ENCODE peak calls at places on chromosome 7, in four cellular contexts. K is ovary; G is activated CD8-positive, alpha-beta T cell treated with anti-CD3 and anti-CD28 coated beads for 36 hours; C is upper lobe of left lung. Y is an unnamed sample.

GRCh38 chr7:68929712-68930395 is 668.4 kb upstream of the AUTS2 start:
- DNase-seq in K (no peak), G (no peak), C (no peak), Y (no peak)

GRCh38 chr7:134302120-134302519 is 14.6 kb downstream of the SLC35B4 start:
- DNase-seq in K (no peak), G (no peak), C (no peak), Y (no peak)

GRCh38 chr7:144386741-144387140 is 16.8 kb downstream of the NOBOX start:
- DNase-seq in K (no peak), G (no peak), C (no peak), Y (no peak)

GRCh38 chr7:121941836-121942235 is 68.9 kb downstream of the PTPRZ1 start:
- DNase-seq in K (no peak), G (no peak), C (no peak), Y (no peak)

GRCh38 chr7:139047970-139048369 is 12.1 kb upstream of the ZC3HAV1L start:
- DNase-seq in K (no peak), G (peak), C (no peak), Y (no peak)

GRCh38 chr7:44415047-44415446 is 75.4 kb downstream of the NUDCD3 start:
- DNase-seq in K (no peak), G (no peak), C (no peak), Y (no peak)

GRCh38 chr7:18290865-18291264 is 204.7 kb upstream of the HDAC9 start:
- DNase-seq in K (no peak), G (no peak), C (no peak), Y (no peak)

GRCh38 chr7:194257-194995 is 2.1 kb downstream of the FAM20C start:
- DNase-seq in K (no peak), G (no peak), C (peak), Y (no peak)

GRCh38 chr7:117960351-117960750 is 87.1 kb upstream of the CTTNBP2 start:
- DNase-seq in K (no peak), G (no peak), C (no peak), Y (no peak)

GRCh38 chr7:142626420-142627035 is 122.7 kb upstream of the PRSS1 start:
- DNase-seq in K (no peak), G (peak), C (no peak), Y (peak)

GRCh38 chr7:151705744-151706567 is 171.0 kb downstream of the PRKAG2 start:
- DNase-seq in K (peak), G (peak), C (no peak), Y (peak)

GRCh38 chr7:87414400-87415188 is 60.9 kb downstream of the ABCB4 start:
- DNase-seq in K (no peak), G (no peak), C (no peak), Y (no peak)

GRCh38 chr7:155420116-155420515 is 37.8 kb upstream of the EN2 start:
- DNase-seq in K (no peak), G (no peak), C (no peak), Y (no peak)

GRCh38 chr7:93765475-93765874 is 125.1 kb downstream of the TFPI2 start:
- DNase-seq in K (no peak), G (no peak), C (no peak), Y (no peak)

GRCh38 chr7:138176060-138176459 is 99.8 kb downstream of the AKR1D1 start:
- DNase-seq in K (no peak), G (no peak), C (no peak), Y (no peak)

GRCh38 chr7:157699357-157700013 is 362.7 kb downstream of the DNAJB6 start:
- DNase-seq in K (peak), G (no peak), C (no peak), Y (no peak)

GRCh38 chr7:45646207-45646821 is 72.1 kb downstream of the ADCY1 start:
- DNase-seq in K (no peak), G (no peak), C (no peak), Y (no peak)

GRCh38 chr7:66930341-66930740 is 9.3 kb downstream of the TMEM248 start:
- DNase-seq in K (no peak), G (no peak), C (no peak), Y (no peak)

GRCh38 chr7:28516390-28517145 is 104.2 kb downstream of the CREB5 start:
- DNase-seq in K (no peak), G (no peak), C (no peak), Y (no peak)

GRCh38 chr7:116524609-116525297 is at the start of gene CAV1:
- DNase-seq in K (peak), G (peak), C (peak), Y (peak)

GRCh38 chr7:40197527-40197926 is 62.7 kb downstream of the SUGCT start:
- DNase-seq in K (no peak), G (no peak), C (no peak), Y (no peak)

GRCh38 chr7:135557455-135558336 is at the start of gene NUP205:
- DNase-seq in K (peak), G (peak), C (peak), Y (peak)
- TF ChIP-seq CTCF in K (peak), G (no peak), C (peak), Y (no peak)

DNA sequence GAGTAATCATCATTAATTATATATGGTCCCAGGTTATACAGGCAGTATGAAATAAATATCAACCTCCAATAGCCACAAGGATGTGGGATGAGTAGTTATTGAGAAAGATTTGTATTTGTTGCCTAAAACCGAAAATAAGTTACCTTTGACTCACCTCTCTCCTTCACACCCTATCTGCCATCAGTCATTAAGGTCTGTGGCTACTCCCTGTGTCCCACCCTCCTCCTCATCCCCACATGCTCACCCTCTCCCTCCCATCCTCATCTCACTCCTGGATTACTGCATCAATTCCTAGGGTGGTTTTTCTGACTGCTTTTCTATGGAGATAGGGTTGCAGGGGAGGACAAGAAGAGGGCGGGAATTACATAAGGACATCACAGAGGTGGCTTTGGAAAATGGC is 9.1 kb upstream of the GGCT start:
- DNase-seq in K (no peak), G (no peak), C (no peak), Y (no peak)
- TF ChIP-seq CTCF in K (no peak), G (no peak), C (no peak), Y (no peak)

GRCh38 chr7:64636386-64636785 is 29.5 kb upstream of the ZNF107 start:
- DNase-seq in K (no peak), G (peak), C (no peak), Y (no peak)
- TF ChIP-seq CTCF in K (no peak), G (peak), C (no peak), Y (no peak)

DNA sequence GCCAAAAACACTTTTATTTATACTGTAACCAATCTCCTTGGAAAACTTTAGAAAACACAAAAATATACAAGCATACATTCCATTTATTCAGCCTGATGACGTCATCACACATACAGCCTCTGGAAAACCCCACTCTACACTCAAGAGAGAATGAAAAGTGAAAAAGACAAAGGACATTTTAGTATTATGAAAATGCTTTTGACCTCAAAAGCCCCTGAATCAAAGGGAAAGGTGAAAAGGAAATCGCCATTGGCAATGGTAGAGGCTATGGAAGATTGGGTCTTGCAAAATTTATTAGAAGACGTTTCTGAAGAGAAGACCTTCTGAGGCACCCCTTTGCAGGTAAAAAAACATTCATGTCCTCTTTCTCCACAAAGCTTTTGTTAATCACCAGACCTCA is 82.9 kb upstream of the STRIP2 start:
- DNase-seq in K (no peak), G (no peak), C (no peak), Y (peak)
- TF ChIP-seq CTCF in K (no peak), G (no peak), C (no peak), Y (no peak)

DNA sequence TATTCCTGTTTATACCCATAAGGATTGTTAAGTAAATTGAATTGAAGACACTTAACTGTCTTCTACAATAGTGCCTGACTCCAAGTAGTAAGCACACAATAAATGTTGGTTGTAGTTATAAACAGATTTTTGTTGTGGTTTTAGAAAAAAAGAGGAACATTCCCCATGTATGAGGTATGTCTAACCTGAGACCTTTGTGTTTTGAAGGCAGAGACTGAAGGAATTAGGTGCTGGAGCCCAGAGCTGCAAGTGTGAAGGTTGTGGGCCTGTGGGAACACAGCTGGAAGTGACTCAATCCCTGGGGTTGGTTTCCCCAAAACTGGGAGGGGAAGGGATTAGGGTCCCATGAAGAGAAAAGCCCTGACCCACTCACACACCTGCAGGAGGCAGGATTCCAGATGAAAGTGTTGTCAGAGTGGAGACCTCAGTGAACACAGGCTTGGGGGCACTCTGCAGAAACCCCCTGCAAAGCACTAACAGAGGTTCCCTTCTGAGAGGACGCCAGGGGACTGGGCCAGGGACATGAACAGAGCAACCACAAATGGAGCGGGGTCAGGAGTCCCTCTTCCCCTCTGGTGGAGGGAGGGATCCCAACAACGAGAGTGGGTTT is 265.1 kb upstream of the KLF14 start:
- DNase-seq in K (no peak), G (no peak), C (no peak), Y (no peak)
- TF ChIP-seq CTCF in K (no peak), G (no peak), C (no peak), Y (no peak)

Y was measured in GM20000.